ENCODE peak calls at places on chromosomes 2 and 18, in seven cellular contexts. One of them, this sample, is unnamed.

GRCh38 chr2:120224735-120225548 is 1.7 kb upstream of the TMEM185B start:
- DNase-seq in T-cell: no peak
- DNase-seq in SHP77: no peak
- DNase-seq in AG04450: no peak
- DNase-seq in H7: no peak
- DNase-seq in ACHN: no peak
- DNase-seq in GF-D8: no peak
- DNase-seq in this sample: no peak

GRCh38 chr2:238973038-238973772 is 125.3 kb downstream of the TWIST2 start:
- DNase-seq in SHP77: no peak
- DNase-seq in T-cell: no peak
- DNase-seq in AG04450: no peak
- DNase-seq in H7: peak
- DNase-seq in ACHN: no peak
- DNase-seq in GF-D8: no peak
- DNase-seq in this sample: no peak

GRCh38 chr2:133506962-133507361 is 61.3 kb downstream of the NCKAP5 start:
- DNase-seq in AG04450: no peak
- DNase-seq in H7: no peak
- DNase-seq in ACHN: no peak
- DNase-seq in SHP77: peak
- DNase-seq in GF-D8: no peak
- DNase-seq in T-cell: no peak
- DNase-seq in this sample: no peak

GRCh38 chr18:1017679-1018078 is 113.0 kb downstream of the ADCYAP1 start:
- DNase-seq in H7: no peak
- DNase-seq in GF-D8: no peak
- DNase-seq in AG04450: no peak
- DNase-seq in T-cell: no peak
- DNase-seq in ACHN: no peak
- DNase-seq in SHP77: peak
- DNase-seq in this sample: no peak

GRCh38 chr18:70015127-70015526 is 67.5 kb upstream of the CD226 start:
- DNase-seq in ACHN: no peak
- DNase-seq in SHP77: no peak
- DNase-seq in GF-D8: no peak
- DNase-seq in AG04450: no peak
- DNase-seq in T-cell: no peak
- DNase-seq in H7: no peak
- DNase-seq in this sample: no peak

GRCh38 chr2:193584522-193584938 is 1389.8 kb upstream of the TMEFF2 start:
- DNase-seq in GF-D8: no peak
- DNase-seq in T-cell: no peak
- DNase-seq in ACHN: peak
- DNase-seq in AG04450: no peak
- DNase-seq in H7: peak
- DNase-seq in SHP77: no peak
- DNase-seq in this sample: peak

GRCh38 chr2:83971547-83971946 is 487.5 kb downstream of the SUCLG1 start:
- DNase-seq in SHP77: no peak
- DNase-seq in H7: no peak
- DNase-seq in GF-D8: no peak
- DNase-seq in T-cell: no peak
- DNase-seq in ACHN: no peak
- DNase-seq in AG04450: no peak
- DNase-seq in this sample: no peak

GRCh38 chr18:2970762-2971659 is 41.9 kb downstream of the LPIN2 start:
- DNase-seq in GF-D8: peak
- DNase-seq in SHP77: no peak
- DNase-seq in H7: no peak
- DNase-seq in ACHN: no peak
- DNase-seq in AG04450: no peak
- DNase-seq in T-cell: peak
- DNase-seq in this sample: peak

GRCh38 chr2:214934006-214934405 is 124.5 kb upstream of the BARD1 start:
- DNase-seq in AG04450: no peak
- DNase-seq in GF-D8: no peak
- DNase-seq in T-cell: no peak
- DNase-seq in SHP77: no peak
- DNase-seq in ACHN: no peak
- DNase-seq in H7: no peak
- DNase-seq in this sample: no peak

GRCh38 chr2:231200805-231201474 is 2.5 kb downstream of the ARMC9 start:
- DNase-seq in GF-D8: no peak
- DNase-seq in H7: no peak
- DNase-seq in AG04450: no peak
- DNase-seq in SHP77: no peak
- DNase-seq in ACHN: no peak
- DNase-seq in T-cell: no peak
- DNase-seq in this sample: no peak

GRCh38 chr2:8234253-8234652 is 447.6 kb upstream of the ID2 start:
- DNase-seq in H7: no peak
- DNase-seq in AG04450: no peak
- DNase-seq in T-cell: no peak
- DNase-seq in SHP77: peak
- DNase-seq in GF-D8: no peak
- DNase-seq in ACHN: no peak
- DNase-seq in this sample: no peak

GRCh38 chr2:211611061-211611518 is 927.5 kb downstream of the ERBB4 start:
- DNase-seq in AG04450: no peak
- DNase-seq in H7: no peak
- DNase-seq in ACHN: peak
- DNase-seq in SHP77: no peak
- DNase-seq in GF-D8: no peak
- DNase-seq in T-cell: no peak
- DNase-seq in this sample: peak

GRCh38 chr18:7637269-7637668 is 70.2 kb downstream of the PTPRM start:
- DNase-seq in SHP77: no peak
- DNase-seq in T-cell: no peak
- DNase-seq in GF-D8: no peak
- DNase-seq in H7: no peak
- DNase-seq in ACHN: no peak
- DNase-seq in AG04450: no peak
- DNase-seq in this sample: no peak

GRCh38 chr2:120448961-120449421 is 103.1 kb downstream of the INHBB start:
- DNase-seq in GF-D8: no peak
- DNase-seq in H7: no peak
- DNase-seq in SHP77: no peak
- DNase-seq in T-cell: no peak
- DNase-seq in ACHN: no peak
- DNase-seq in AG04450: no peak
- DNase-seq in this sample: no peak

GRCh38 chr18:77131652-77132368 is 773 bp downstream of the MBP start:
- DNase-seq in GF-D8: no peak
- DNase-seq in ACHN: peak
- DNase-seq in H7: peak
- DNase-seq in T-cell: no peak
- DNase-seq in SHP77: no peak
- DNase-seq in AG04450: no peak
- DNase-seq in this sample: peak

GRCh38 chr2:235445116-235445515 is 48.7 kb upstream of the AGAP1 start:
- DNase-seq in GF-D8: no peak
- DNase-seq in AG04450: no peak
- DNase-seq in T-cell: no peak
- DNase-seq in H7: no peak
- DNase-seq in SHP77: no peak
- DNase-seq in ACHN: no peak
- DNase-seq in this sample: no peak

GRCh38 chr2:120596990-120597594 is 138.6 kb upstream of the GLI2 start:
- DNase-seq in GF-D8: peak
- DNase-seq in ACHN: no peak
- DNase-seq in T-cell: no peak
- DNase-seq in SHP77: no peak
- DNase-seq in AG04450: peak
- DNase-seq in H7: no peak
- DNase-seq in this sample: peak

GRCh38 chr2:237882510-237883481 is 23.4 kb downstream of the RAMP1 start:
- DNase-seq in T-cell: no peak
- DNase-seq in SHP77: peak
- DNase-seq in H7: no peak
- DNase-seq in AG04450: no peak
- DNase-seq in GF-D8: no peak
- DNase-seq in ACHN: no peak
- DNase-seq in this sample: no peak

GRCh38 chr2:20675701-20676352 is 8.9 kb downstream of the GDF7 start:
- DNase-seq in ACHN: peak
- DNase-seq in H7: peak
- DNase-seq in SHP77: peak
- DNase-seq in GF-D8: no peak
- DNase-seq in T-cell: no peak
- DNase-seq in AG04450: no peak
- DNase-seq in this sample: peak

GRCh38 chr2:188181439-188181838 is 110.2 kb upstream of the GULP1 start:
- DNase-seq in GF-D8: peak
- DNase-seq in SHP77: no peak
- DNase-seq in ACHN: no peak
- DNase-seq in H7: no peak
- DNase-seq in T-cell: no peak
- DNase-seq in AG04450: no peak
- DNase-seq in this sample: peak

GRCh38 chr2:63891488-63892030 is 49.9 kb downstream of the UGP2 start:
- DNase-seq in AG04450: no peak
- DNase-seq in T-cell: no peak
- DNase-seq in SHP77: no peak
- DNase-seq in H7: no peak
- DNase-seq in GF-D8: no peak
- DNase-seq in ACHN: no peak
- DNase-seq in this sample: no peak

GRCh38 chr2:203579131-203579643 is 44.1 kb upstream of the RAPH1 start:
- DNase-seq in GF-D8: no peak
- DNase-seq in SHP77: no peak
- DNase-seq in ACHN: no peak
- DNase-seq in AG04450: peak
- DNase-seq in T-cell: no peak
- DNase-seq in H7: no peak
- DNase-seq in this sample: no peak

GRCh38 chr2:98823196-98824166 is 92.5 kb upstream of the MGAT4A start:
- DNase-seq in GF-D8: no peak
- DNase-seq in H7: peak
- DNase-seq in T-cell: no peak
- DNase-seq in AG04450: no peak
- DNase-seq in SHP77: no peak
- DNase-seq in ACHN: no peak
- DNase-seq in this sample: no peak

GRCh38 chr2:7745369-7745768 is 828.2 kb downstream of the RNF144A start:
- DNase-seq in GF-D8: no peak
- DNase-seq in SHP77: peak
- DNase-seq in ACHN: no peak
- DNase-seq in T-cell: no peak
- DNase-seq in AG04450: no peak
- DNase-seq in H7: no peak
- DNase-seq in this sample: no peak

GRCh38 chr18:487371-487770 is 13.1 kb downstream of the COLEC12 start:
- DNase-seq in SHP77: no peak
- DNase-seq in GF-D8: no peak
- DNase-seq in H7: no peak
- DNase-seq in AG04450: no peak
- DNase-seq in ACHN: no peak
- DNase-seq in T-cell: no peak
- DNase-seq in this sample: no peak

GRCh38 chr2:216235462-216235861 is 126.3 kb downstream of the XRCC5 start:
- DNase-seq in SHP77: no peak
- DNase-seq in T-cell: no peak
- DNase-seq in AG04450: no peak
- DNase-seq in GF-D8: no peak
- DNase-seq in ACHN: no peak
- DNase-seq in H7: no peak
- DNase-seq in this sample: no peak

GRCh38 chr2:7022956-7023467 is 105.8 kb downstream of the RNF144A start:
- DNase-seq in GF-D8: no peak
- DNase-seq in ACHN: no peak
- DNase-seq in T-cell: no peak
- DNase-seq in SHP77: no peak
- DNase-seq in AG04450: no peak
- DNase-seq in H7: no peak
- DNase-seq in this sample: no peak

GRCh38 chr2:60839126-60839813 is 42.1 kb upstream of the REL start:
- DNase-seq in SHP77: no peak
- DNase-seq in T-cell: no peak
- DNase-seq in H7: peak
- DNase-seq in GF-D8: no peak
- DNase-seq in AG04450: no peak
- DNase-seq in ACHN: no peak
- DNase-seq in this sample: no peak

GRCh38 chr2:151029406-151030157 is 232.1 kb downstream of the RBM43 start:
- DNase-seq in T-cell: no peak
- DNase-seq in ACHN: no peak
- DNase-seq in GF-D8: no peak
- DNase-seq in AG04450: no peak
- DNase-seq in SHP77: no peak
- DNase-seq in H7: no peak
- DNase-seq in this sample: peak

GRCh38 chr2:2836343-2837070 is 505.4 kb upstream of the MYT1L start:
- DNase-seq in SHP77: no peak
- DNase-seq in GF-D8: no peak
- DNase-seq in AG04450: no peak
- DNase-seq in H7: no peak
- DNase-seq in ACHN: no peak
- DNase-seq in T-cell: no peak
- DNase-seq in this sample: no peak

GRCh38 chr2:239671471-239671870 is 270.7 kb upstream of the HDAC4 start:
- DNase-seq in GF-D8: no peak
- DNase-seq in SHP77: no peak
- DNase-seq in ACHN: no peak
- DNase-seq in T-cell: no peak
- DNase-seq in H7: no peak
- DNase-seq in AG04450: no peak
- DNase-seq in this sample: no peak

GRCh38 chr18:40962784-40963183 is 992.2 kb upstream of the PIK3C3 start:
- DNase-seq in AG04450: no peak
- DNase-seq in H7: no peak
- DNase-seq in GF-D8: no peak
- DNase-seq in SHP77: no peak
- DNase-seq in ACHN: no peak
- DNase-seq in T-cell: no peak
- DNase-seq in this sample: no peak

GRCh38 chr2:72572501-72572900 is 253.3 kb downstream of the EXOC6B start:
- DNase-seq in GF-D8: no peak
- DNase-seq in H7: no peak
- DNase-seq in AG04450: no peak
- DNase-seq in ACHN: no peak
- DNase-seq in SHP77: no peak
- DNase-seq in T-cell: no peak
- DNase-seq in this sample: no peak

GRCh38 chr18:79522451-79523220 is 126.9 kb downstream of the NFATC1 start:
- DNase-seq in SHP77: no peak
- DNase-seq in T-cell: peak
- DNase-seq in ACHN: no peak
- DNase-seq in GF-D8: no peak
- DNase-seq in AG04450: no peak
- DNase-seq in H7: peak
- DNase-seq in this sample: no peak

GRCh38 chr2:100106460-100106859 is 35.9 kb downstream of the AFF3 start:
- DNase-seq in T-cell: no peak
- DNase-seq in GF-D8: no peak
- DNase-seq in AG04450: no peak
- DNase-seq in ACHN: no peak
- DNase-seq in H7: peak
- DNase-seq in SHP77: no peak
- DNase-seq in this sample: no peak

GRCh38 chr2:75709297-75709696 is 1.4 kb downstream of the GCFC2 start:
- DNase-seq in ACHN: peak
- DNase-seq in AG04450: no peak
- DNase-seq in GF-D8: no peak
- DNase-seq in SHP77: no peak
- DNase-seq in T-cell: no peak
- DNase-seq in H7: no peak
- DNase-seq in this sample: peak

This sample was measured in NB4.